ENCODE peak calls at places on chromosomes 4 and X, in seven cellular contexts. Z is CD8-positive, alpha-beta memory T cell; B is left lung; X is OCI-LY7; L is A549; V is fibroblast of the aortic adventitia; K is right atrium auricular region. J is an unnamed sample.

GRCh38 chr4:40190880-40191815 is 5.7 kb upstream of the RHOH start:
- DNase-seq in Z (no peak), B (no peak), X (peak; percentile 73), L (no peak), V (no peak), K (no peak), J (peak; percentile 94)

GRCh38 chrX:38939067-38939466 is 137.8 kb downstream of the MID1IP1 start:
- DNase-seq in Z (no peak), B (no peak), X (no peak), L (no peak), V (peak; percentile 96), K (no peak), J (no peak)

GRCh38 chrX:332496-332860 is 13.9 kb upstream of the GTPBP6 start:
- DNase-seq in Z (no peak), B (peak; percentile 67), X (no peak), L (no peak), V (no peak), K (no peak), J (no peak)

GRCh38 chrX:22338740-22339139 is 66.0 kb downstream of the CBLL2 start:
- DNase-seq in Z (no peak), B (no peak), X (no peak), L (no peak), V (peak; percentile 12), K (no peak), J (no peak)

GRCh38 chr4:174283507-174284180 is at the start of the genes CEP44 and FBXO8:
- DNase-seq in Z (peak; percentile 77), B (peak; percentile 87), X (peak; percentile 78), L (peak; percentile 41), V (peak; percentile 91), K (peak; percentile 74), J (peak; percentile 73)

GRCh38 chr4:112813790-112814189 is 176.8 kb downstream of the LARP7 start:
- DNase-seq in Z (no peak), B (no peak), X (no peak), L (no peak), V (peak; percentile 39), K (no peak), J (no peak)

GRCh38 chrX:13764284-13764683 is 29.7 kb downstream of the OFD1 start:
- DNase-seq in Z (no peak), B (no peak), X (no peak), L (no peak), V (no peak), K (no peak), J (no peak)

GRCh38 chr4:28481565-28481964 is 1620.9 kb downstream of the STIM2 start:
- DNase-seq in Z (no peak), B (no peak), X (no peak), L (no peak), V (no peak), K (no peak), J (no peak)

GRCh38 chr4:142353149-142353738 is 492.9 kb downstream of the INPP4B start:
- DNase-seq in Z (peak; percentile 23), B (no peak), X (peak; percentile 44), L (no peak), V (peak; percentile 92), K (no peak), J (peak; percentile 26)

GRCh38 chr4:142350886-142351285 is 495.2 kb downstream of the INPP4B start:
- DNase-seq in Z (no peak), B (no peak), X (no peak), L (no peak), V (peak; percentile 80), K (no peak), J (no peak)

GRCh38 chr4:142351958-142352357 is 494.1 kb downstream of the INPP4B start:
- DNase-seq in Z (no peak), B (no peak), X (no peak), L (no peak), V (peak; percentile 57), K (no peak), J (no peak)

GRCh38 chr4:142354041-142354440 is 492.1 kb downstream of the INPP4B start:
- DNase-seq in Z (no peak), B (no peak), X (no peak), L (no peak), V (no peak), K (no peak), J (no peak)

DNA sequence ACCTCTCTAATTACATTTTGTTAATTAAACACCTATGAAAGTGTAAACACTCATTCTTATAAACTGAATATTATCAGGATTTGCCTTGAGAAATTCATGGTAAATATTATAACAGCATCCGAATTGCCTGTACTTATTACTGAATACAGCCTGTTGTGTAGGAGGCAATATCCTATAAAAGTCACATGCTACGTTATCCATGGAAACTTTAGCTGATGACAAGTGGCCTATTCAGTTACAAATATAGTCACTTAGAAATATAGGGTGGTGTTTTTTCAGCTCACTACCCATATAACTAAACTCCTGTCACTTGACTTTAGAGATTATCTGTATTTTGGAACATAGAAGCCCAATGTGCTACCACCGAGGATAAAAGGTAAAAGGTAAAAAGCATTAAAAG is 493.4 kb downstream of the INPP4B start:
- DNase-seq in Z (no peak), B (no peak), X (no peak), L (no peak), V (no peak), K (no peak), J (no peak)
- H3K4me3 ChIP-seq in Z (no peak overlapping the region), B (no peak overlapping the region), X (no peak overlapping the region), L (no peak overlapping the region), V (no peak overlapping the region), K (no peak overlapping the region), J (no peak overlapping the region)

DNA sequence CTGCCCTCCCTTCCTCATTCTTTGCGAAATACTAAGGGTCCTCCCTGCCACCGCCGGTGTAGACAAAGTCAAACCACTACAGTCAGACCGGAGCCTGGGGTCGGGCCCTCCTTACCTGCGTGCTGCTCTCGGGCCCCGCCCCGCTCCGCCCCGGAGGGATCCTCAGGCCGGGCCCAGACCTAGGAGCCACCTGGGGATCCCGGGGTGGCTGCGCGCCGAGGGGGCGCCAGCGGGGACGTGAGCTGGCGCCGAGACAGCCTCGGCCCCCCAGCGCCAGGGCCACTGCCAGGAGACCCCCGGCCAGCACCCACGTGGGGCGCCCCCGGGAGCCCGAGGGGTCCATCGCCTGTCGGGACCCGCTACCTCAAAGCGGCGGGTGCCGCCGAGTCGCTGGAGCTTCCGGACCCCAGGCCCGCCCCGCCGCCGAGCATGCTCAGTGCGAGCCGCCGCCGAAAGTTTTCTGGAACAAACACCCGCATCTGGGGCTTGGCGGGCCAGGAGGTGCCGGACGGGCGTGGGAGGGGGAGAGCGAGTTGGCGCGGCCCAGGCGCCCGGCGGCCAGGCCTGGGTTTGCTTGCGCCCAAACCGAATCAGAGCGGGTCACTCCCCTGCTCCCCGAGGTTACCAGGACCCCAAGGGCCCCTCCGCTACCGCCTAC is at the start of gene EVC2:
- DNase-seq in Z (peak; percentile 3), B (peak; percentile 88), X (no peak), L (peak; percentile 13), V (peak; percentile 66), K (peak; percentile 79), J (no peak)
- H3K4me3 ChIP-seq in Z (no peak within 1 kb of the TSS), B (peak within 1 kb of the TSS; percentile 57), X (no peak within 1 kb of the TSS), L (peak within 1 kb of the TSS; percentile 83), V (peak within 1 kb of the TSS; percentile 80), K (peak within 1 kb of the TSS; percentile 65), J (no peak within 1 kb of the TSS)

DNA sequence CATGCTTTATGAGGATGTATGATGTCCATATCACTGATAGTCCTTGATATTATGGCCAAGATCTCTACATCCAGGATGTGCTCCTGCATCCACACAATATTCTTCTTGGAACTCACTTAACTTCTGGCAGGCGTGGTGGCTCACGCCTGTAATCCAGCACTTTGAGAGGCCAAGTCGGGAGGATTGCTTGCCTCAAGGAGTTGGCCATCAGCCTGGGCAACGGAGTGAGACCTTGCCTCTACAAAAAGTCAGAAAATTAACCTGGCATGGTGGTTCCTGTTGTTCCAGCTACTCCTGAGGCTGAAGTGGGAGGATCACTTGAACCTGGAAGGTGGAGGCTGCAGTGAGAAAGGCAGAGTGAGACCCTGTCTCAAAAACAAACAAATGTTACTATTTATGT is 2.3 kb upstream of the HNRNPD start:
- DNase-seq in Z (no peak), B (no peak), X (no peak), L (no peak), V (no peak), K (no peak), J (no peak)
- H3K4me3 ChIP-seq in Z (no peak overlapping the region), B (peak overlapping the region; percentile 92), X (peak overlapping the region; percentile 99), L (no peak overlapping the region), V (no peak overlapping the region), K (no peak overlapping the region), J (no peak overlapping the region)

GRCh38 chr4:71449878-71450277 is 111.1 kb downstream of the SLC4A4 start:
- DNase-seq in Z (no peak), B (no peak), X (no peak), L (no peak), V (peak; percentile 7), K (no peak), J (no peak)
- H3K4me3 ChIP-seq in Z (no peak overlapping the region), B (no peak overlapping the region), X (no peak overlapping the region), L (no peak overlapping the region), V (no peak overlapping the region), K (no peak overlapping the region), J (no peak overlapping the region)

GRCh38 chr4:80229128-80229527 is 31.8 kb downstream of the PRDM8 start:
- DNase-seq in Z (no peak), B (no peak), X (no peak), L (no peak), V (no peak), K (no peak), J (no peak)
- H3K4me3 ChIP-seq in Z (no peak overlapping the region), B (no peak overlapping the region), X (no peak overlapping the region), L (no peak overlapping the region), V (no peak overlapping the region), K (no peak overlapping the region), J (no peak overlapping the region)

GRCh38 chr4:3371038-3371437 is 70.7 kb upstream of the HGFAC start:
- DNase-seq in Z (no peak), B (peak; percentile 54), X (no peak), L (no peak), V (peak; percentile 24), K (peak; percentile 55), J (no peak)

GRCh38 chr4:3371581-3372001 is 70.2 kb upstream of the HGFAC start:
- DNase-seq in Z (no peak), B (peak; percentile 70), X (no peak), L (no peak), V (no peak), K (peak; percentile 56), J (no peak)

GRCh38 chr4:3368334-3368733 is 73.4 kb upstream of the HGFAC start:
- DNase-seq in Z (no peak), B (no peak), X (no peak), L (no peak), V (no peak), K (peak; percentile 5), J (no peak)

GRCh38 chr4:3368841-3369760 is 72.7 kb upstream of the HGFAC start:
- DNase-seq in Z (no peak), B (peak; percentile 64), X (no peak), L (no peak), V (no peak), K (peak; percentile 53), J (peak; percentile 72)

DNA sequence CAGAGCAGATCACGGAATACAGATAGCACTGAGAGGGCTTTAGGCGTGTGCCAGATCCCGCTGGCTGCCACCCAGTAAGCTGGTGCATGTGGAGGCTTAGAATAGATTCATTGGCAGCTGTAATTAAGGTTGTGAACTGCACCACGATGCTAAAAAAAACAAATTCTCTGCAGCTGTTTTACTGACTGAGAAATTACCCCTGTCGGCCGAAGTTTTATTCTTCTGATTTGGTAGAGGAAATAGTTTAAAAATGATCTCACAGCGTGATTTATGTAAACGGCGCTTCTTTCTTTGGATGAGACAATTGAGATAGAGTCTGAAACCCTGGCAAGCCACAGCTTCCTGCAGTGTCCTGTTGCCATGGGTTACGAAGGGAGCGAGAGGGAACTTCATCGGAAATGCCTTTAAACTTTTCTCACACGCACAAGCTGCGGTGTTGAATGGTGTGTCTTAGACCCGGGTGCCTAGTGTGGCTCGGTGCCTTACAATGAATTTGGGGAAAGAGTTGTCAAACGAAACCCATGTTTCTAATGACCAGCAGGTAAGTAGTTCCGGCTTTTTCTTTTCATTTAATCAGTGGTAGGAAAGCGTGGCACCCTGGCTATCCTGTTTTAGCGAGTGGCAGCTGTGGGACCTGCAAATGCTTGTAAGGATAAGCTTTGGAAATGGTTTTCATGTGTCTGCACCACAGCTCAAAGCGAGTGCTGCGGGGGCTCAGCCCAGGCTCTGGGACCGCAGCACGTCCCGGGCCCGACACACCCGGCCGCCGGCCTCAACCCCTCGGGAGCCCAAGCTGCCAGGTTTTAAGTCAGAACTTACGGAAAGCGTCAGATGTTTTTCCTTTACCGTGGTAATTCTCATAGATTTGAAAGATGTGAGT is 71.7 kb upstream of the HGFAC start:
- DNase-seq in Z (peak; percentile 44), B (peak; percentile 50), X (no peak), L (no peak), V (peak; percentile 87), K (peak; percentile 69), J (peak; percentile 90)
- H3K4me3 ChIP-seq in Z (peak overlapping the region; percentile 29), B (peak overlapping the region; percentile 39), X (no peak overlapping the region), L (no peak overlapping the region), V (peak overlapping the region; percentile 54), K (peak overlapping the region; percentile 11), J (peak overlapping the region; percentile 45)